ENCODE peak calls at places on chromosomes 2 and 18, in ten cellular contexts. One of them, this sample, is unnamed.

GRCh38 chr2:200051621-200051945 is 96.2 kb downstream of the MAIP1 start:
- DNase-seq in upper lobe of right lung: no peak
- DNase-seq in body of pancreas: no peak
- DNase-seq in bronchial epithelial cell: peak; percentile 23
- DNase-seq in endothelial cell: no peak
- DNase-seq in A549: no peak
- DNase-seq in OCI-LY7: no peak
- DNase-seq in upper lobe of left lung: no peak
- DNase-seq in GM10248: no peak
- DNase-seq in left ventricle myocardium inferior: no peak
- DNase-seq in this sample: no peak

GRCh38 chr2:64404002-64404731 is 49.8 kb upstream of the LGALSL start:
- DNase-seq in OCI-LY7: no peak
- DNase-seq in A549: no peak
- DNase-seq in bronchial epithelial cell: peak; percentile 13
- DNase-seq in upper lobe of right lung: peak; percentile 90
- DNase-seq in left ventricle myocardium inferior: peak; percentile 88
- DNase-seq in endothelial cell: peak; percentile 87
- DNase-seq in GM10248: no peak
- DNase-seq in body of pancreas: peak; percentile 91
- DNase-seq in upper lobe of left lung: peak; percentile 78
- DNase-seq in this sample: peak; percentile 55

GRCh38 chr2:215435809-215436704 is at the start of gene FN1:
- DNase-seq in upper lobe of left lung: peak; percentile 97
- DNase-seq in GM10248: peak; percentile 74
- DNase-seq in A549: peak; percentile 62
- DNase-seq in OCI-LY7: no peak
- DNase-seq in left ventricle myocardium inferior: peak; percentile 93
- DNase-seq in endothelial cell: peak; percentile 90
- DNase-seq in bronchial epithelial cell: peak; percentile 66
- DNase-seq in upper lobe of right lung: peak; percentile 90
- DNase-seq in body of pancreas: peak; percentile 74
- DNase-seq in this sample: peak; percentile 83

GRCh38 chr2:2613279-2614199 is 282.5 kb upstream of the MYT1L start:
- DNase-seq in A549: peak; percentile 89
- DNase-seq in bronchial epithelial cell: peak; percentile 87
- DNase-seq in upper lobe of right lung: peak; percentile 93
- DNase-seq in upper lobe of left lung: peak; percentile 90
- DNase-seq in body of pancreas: peak; percentile 93
- DNase-seq in endothelial cell: peak; percentile 89
- DNase-seq in OCI-LY7: peak; percentile 82
- DNase-seq in GM10248: peak; percentile 84
- DNase-seq in left ventricle myocardium inferior: peak; percentile 89
- DNase-seq in this sample: peak; percentile 85

GRCh38 chr18:59916746-59917145 is 16.9 kb downstream of the PMAIP1 start:
- DNase-seq in bronchial epithelial cell: no peak
- DNase-seq in body of pancreas: no peak
- DNase-seq in GM10248: no peak
- DNase-seq in left ventricle myocardium inferior: no peak
- DNase-seq in A549: no peak
- DNase-seq in upper lobe of left lung: no peak
- DNase-seq in upper lobe of right lung: no peak
- DNase-seq in endothelial cell: no peak
- DNase-seq in OCI-LY7: no peak
- DNase-seq in this sample: no peak

GRCh38 chr2:131673400-131674173 is 145.9 kb downstream of the CCDC74A start:
- DNase-seq in GM10248: peak; percentile 70
- DNase-seq in bronchial epithelial cell: peak; percentile 36
- DNase-seq in left ventricle myocardium inferior: peak; percentile 75
- DNase-seq in upper lobe of right lung: peak; percentile 91
- DNase-seq in A549: peak; percentile 59
- DNase-seq in upper lobe of left lung: peak; percentile 92
- DNase-seq in OCI-LY7: peak; percentile 81
- DNase-seq in endothelial cell: peak; percentile 86
- DNase-seq in body of pancreas: peak; percentile 86
- DNase-seq in this sample: peak; percentile 78

GRCh38 chr2:19648583-19648982 is 253.2 kb downstream of the TTC32 start:
- DNase-seq in endothelial cell: no peak
- DNase-seq in A549: peak; percentile 31
- DNase-seq in upper lobe of right lung: no peak
- DNase-seq in GM10248: no peak
- DNase-seq in body of pancreas: no peak
- DNase-seq in bronchial epithelial cell: peak; percentile 97
- DNase-seq in upper lobe of left lung: no peak
- DNase-seq in left ventricle myocardium inferior: peak; percentile 49
- DNase-seq in OCI-LY7: no peak
- DNase-seq in this sample: no peak

GRCh38 chr2:8819194-8819593 is 18.2 kb downstream of the KIDINS220 start:
- DNase-seq in OCI-LY7: no peak
- DNase-seq in upper lobe of right lung: no peak
- DNase-seq in body of pancreas: no peak
- DNase-seq in left ventricle myocardium inferior: no peak
- DNase-seq in upper lobe of left lung: no peak
- DNase-seq in A549: no peak
- DNase-seq in GM10248: no peak
- DNase-seq in endothelial cell: no peak
- DNase-seq in bronchial epithelial cell: peak; percentile 53
- DNase-seq in this sample: no peak

GRCh38 chr2:204964413-204964812 is 419.1 kb downstream of the PARD3B start:
- DNase-seq in upper lobe of left lung: no peak
- DNase-seq in left ventricle myocardium inferior: no peak
- DNase-seq in body of pancreas: no peak
- DNase-seq in OCI-LY7: no peak
- DNase-seq in A549: no peak
- DNase-seq in GM10248: no peak
- DNase-seq in upper lobe of right lung: no peak
- DNase-seq in endothelial cell: no peak
- DNase-seq in bronchial epithelial cell: no peak
- DNase-seq in this sample: no peak

GRCh38 chr2:212311807-212312404 is 226.7 kb downstream of the ERBB4 start:
- DNase-seq in body of pancreas: no peak
- DNase-seq in left ventricle myocardium inferior: no peak
- DNase-seq in upper lobe of left lung: no peak
- DNase-seq in bronchial epithelial cell: no peak
- DNase-seq in upper lobe of right lung: no peak
- DNase-seq in endothelial cell: no peak
- DNase-seq in A549: no peak
- DNase-seq in GM10248: no peak
- DNase-seq in OCI-LY7: no peak
- DNase-seq in this sample: no peak

GRCh38 chr2:11490194-11490593 is 24.2 kb upstream of the E2F6 start:
- DNase-seq in bronchial epithelial cell: no peak
- DNase-seq in GM10248: no peak
- DNase-seq in OCI-LY7: no peak
- DNase-seq in endothelial cell: no peak
- DNase-seq in left ventricle myocardium inferior: no peak
- DNase-seq in A549: no peak
- DNase-seq in body of pancreas: no peak
- DNase-seq in upper lobe of left lung: no peak
- DNase-seq in upper lobe of right lung: no peak
- DNase-seq in this sample: no peak
- TF ChIP-seq CTCF in bronchial epithelial cell: no peak
- TF ChIP-seq CTCF in GM10248: no peak
- TF ChIP-seq CTCF in OCI-LY7: no peak
- TF ChIP-seq CTCF in endothelial cell: no peak
- TF ChIP-seq CTCF in left ventricle myocardium inferior: no peak
- TF ChIP-seq CTCF in A549: no peak
- TF ChIP-seq CTCF in body of pancreas: no peak
- TF ChIP-seq CTCF in upper lobe of left lung: no peak
- TF ChIP-seq CTCF in upper lobe of right lung: no peak
- TF ChIP-seq CTCF in this sample: no peak

GRCh38 chr2:127400897-127401756 is 13.4 kb upstream of the MAP3K2 start:
- DNase-seq in A549: peak; percentile 55
- DNase-seq in bronchial epithelial cell: peak; percentile 96
- DNase-seq in upper lobe of left lung: peak; percentile 86
- DNase-seq in upper lobe of right lung: peak; percentile 74
- DNase-seq in endothelial cell: no peak
- DNase-seq in OCI-LY7: no peak
- DNase-seq in left ventricle myocardium inferior: no peak
- DNase-seq in body of pancreas: no peak
- DNase-seq in GM10248: no peak
- DNase-seq in this sample: no peak
- TF ChIP-seq CTCF in A549: no peak
- TF ChIP-seq CTCF in bronchial epithelial cell: no peak
- TF ChIP-seq CTCF in upper lobe of left lung: no peak
- TF ChIP-seq CTCF in upper lobe of right lung: no peak
- TF ChIP-seq CTCF in endothelial cell: no peak
- TF ChIP-seq CTCF in OCI-LY7: no peak
- TF ChIP-seq CTCF in left ventricle myocardium inferior: no peak
- TF ChIP-seq CTCF in body of pancreas: no peak
- TF ChIP-seq CTCF in GM10248: no peak
- TF ChIP-seq CTCF in this sample: no peak

DNA sequence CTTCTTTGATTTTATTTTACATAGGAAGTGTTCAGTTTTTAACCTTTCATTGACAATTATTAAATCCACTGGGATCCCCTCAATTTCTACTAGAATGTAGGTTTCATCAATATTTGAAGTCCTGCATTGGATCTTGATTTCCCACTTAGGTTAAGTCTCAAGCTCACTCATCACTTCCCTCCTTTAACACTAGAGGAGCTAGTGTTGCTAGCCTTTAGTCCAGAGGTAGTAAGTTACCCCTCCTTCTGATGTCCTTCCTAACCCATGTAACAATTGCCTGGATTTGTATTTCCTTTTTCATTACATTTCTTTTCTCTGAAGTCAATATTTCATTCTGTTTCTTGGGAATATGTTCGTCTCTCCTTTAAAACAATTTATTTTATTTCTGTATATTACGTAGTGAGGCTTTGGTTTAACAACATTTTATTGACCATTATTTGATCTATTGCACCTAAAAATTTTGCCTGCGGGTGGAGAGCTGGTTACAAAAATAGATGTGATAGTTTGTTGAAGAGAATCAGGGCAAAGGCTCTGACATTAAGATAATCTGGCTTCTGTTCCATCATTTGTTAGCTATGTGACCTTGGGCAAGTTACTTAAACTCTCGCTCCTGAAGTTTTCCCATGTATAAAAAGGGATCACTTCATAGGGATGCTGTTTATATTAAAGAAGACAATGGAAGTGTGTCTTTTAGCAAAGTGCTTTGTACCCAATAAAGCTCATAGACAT is 833.0 kb downstream of the SLC4A3 start:
- DNase-seq in bronchial epithelial cell: peak; percentile 31
- DNase-seq in upper lobe of left lung: no peak
- DNase-seq in A549: no peak
- DNase-seq in endothelial cell: no peak
- DNase-seq in OCI-LY7: peak; percentile 1
- DNase-seq in left ventricle myocardium inferior: no peak
- DNase-seq in upper lobe of right lung: no peak
- DNase-seq in body of pancreas: no peak
- DNase-seq in GM10248: no peak
- DNase-seq in this sample: no peak
- TF ChIP-seq CTCF in bronchial epithelial cell: peak; percentile 17
- TF ChIP-seq CTCF in upper lobe of left lung: no peak
- TF ChIP-seq CTCF in A549: no peak
- TF ChIP-seq CTCF in endothelial cell: no peak
- TF ChIP-seq CTCF in OCI-LY7: peak; percentile 52
- TF ChIP-seq CTCF in left ventricle myocardium inferior: peak; percentile 32
- TF ChIP-seq CTCF in upper lobe of right lung: no peak
- TF ChIP-seq CTCF in body of pancreas: no peak
- TF ChIP-seq CTCF in GM10248: no peak
- TF ChIP-seq CTCF in this sample: no peak

GRCh38 chr2:101725515-101726192 is 28.1 kb downstream of the MAP4K4 start:
- DNase-seq in A549: no peak
- DNase-seq in upper lobe of right lung: no peak
- DNase-seq in body of pancreas: no peak
- DNase-seq in endothelial cell: peak; percentile 24
- DNase-seq in upper lobe of left lung: no peak
- DNase-seq in GM10248: no peak
- DNase-seq in left ventricle myocardium inferior: no peak
- DNase-seq in bronchial epithelial cell: no peak
- DNase-seq in OCI-LY7: peak; percentile 45
- DNase-seq in this sample: no peak
- TF ChIP-seq CTCF in A549: no peak
- TF ChIP-seq CTCF in upper lobe of right lung: no peak
- TF ChIP-seq CTCF in body of pancreas: no peak
- TF ChIP-seq CTCF in endothelial cell: peak; percentile 44
- TF ChIP-seq CTCF in upper lobe of left lung: no peak
- TF ChIP-seq CTCF in GM10248: no peak
- TF ChIP-seq CTCF in left ventricle myocardium inferior: peak; percentile 26
- TF ChIP-seq CTCF in bronchial epithelial cell: no peak
- TF ChIP-seq CTCF in OCI-LY7: peak; percentile 76
- TF ChIP-seq CTCF in this sample: no peak

This sample was measured in mesothelial cell of epicardium.